ENCODE peak calls at places on chromosomes 11 and 22, in four cellular contexts. K is HCT116, O is K562, R is upper lobe of left lung. D is an unnamed sample.
A peak's percentile ranks its signal among the peaks of the same experiment; 100 is the strongest.

GRCh38 chr22:26981520-26981919 is 324.1 kb downstream of the MIAT start:
- ATAC-seq in K (no peak), O (no peak), R (no peak), D (peak; percentile 70)

GRCh38 chr22:22927888-22928665 is 40.5 kb downstream of the IGLL5 start:
- ATAC-seq in K (no peak), O (no peak), R (no peak), D (peak; percentile 22)

GRCh38 chr11:14242198-14242597 is 116.8 kb downstream of the RRAS2 start:
- ATAC-seq in K (no peak), O (no peak), R (no peak), D (no peak)

GRCh38 chr11:118295834-118296454 is 8.6 kb upstream of the CD3E start:
- ATAC-seq in K (peak; percentile 78), O (peak; percentile 77), R (no peak), D (no peak)

GRCh38 chr11:19437760-19438159 is 197.0 kb upstream of the E2F8 start:
- ATAC-seq in K (no peak), O (no peak), R (no peak), D (no peak)

GRCh38 chr11:57301711-57302423 is 22.9 kb downstream of the TNKS1BP1 start:
- ATAC-seq in K (no peak), O (no peak), R (no peak), D (no peak)

GRCh38 chr11:92843455-92843854 is 126.0 kb upstream of the MTNR1B start:
- ATAC-seq in K (no peak), O (no peak), R (no peak), D (no peak)

GRCh38 chr22:37103696-37104452 is 5.6 kb downstream of the TMPRSS6 start:
- ATAC-seq in K (no peak), O (no peak), R (no peak), D (no peak)

GRCh38 chr11:47981667-47982404 is 1.5 kb downstream of the PTPRJ start:
- ATAC-seq in K (no peak), O (no peak), R (no peak), D (no peak)

GRCh38 chr11:118264568-118265470 is 722 bp upstream of the MPZL2 start:
- ATAC-seq in K (no peak), O (no peak), R (no peak), D (no peak)

GRCh38 chr11:115653926-115654325 is 149.7 kb upstream of the CADM1 start:
- ATAC-seq in K (no peak), O (no peak), R (no peak), D (no peak)

GRCh38 chr11:68128682-68129327 is 7.6 kb upstream of the CHKA start:
- ATAC-seq in K (peak; percentile 7), O (peak; percentile 79), R (peak; percentile 35), D (peak; percentile 62)

GRCh38 chr11:73028621-73029020 is 113.5 kb downstream of the FCHSD2 start:
- ATAC-seq in K (no peak), O (no peak), R (no peak), D (no peak)

GRCh38 chr22:32389685-32390084 is 22.4 kb downstream of the RTCB start:
- ATAC-seq in K (peak; percentile 64), O (peak; percentile 61), R (no peak), D (no peak)

GRCh38 chr11:69280994-69281393 is 13.0 kb upstream of the MYEOV start:
- ATAC-seq in K (peak; percentile 91), O (no peak), R (peak; percentile 22), D (peak; percentile 37)

GRCh38 chr11:34416088-34416487 is 22.6 kb upstream of the CAT start:
- ATAC-seq in K (no peak), O (no peak), R (no peak), D (no peak)

GRCh38 chr22:20810645-20811044 is 36.7 kb downstream of the SERPIND1 start:
- ATAC-seq in K (no peak), O (no peak), R (no peak), D (no peak)
- H3K36me3 ChIP-seq in K (peaks cover 6% of the 10 kb centered on the region), O (peaks cover 77% of the 10 kb centered on the region), R (peaks cover 59% of the 10 kb centered on the region), D (peaks cover 99% of the 10 kb centered on the region)

GRCh38 chr11:1752907-1753425 is 2.6 kb upstream of the IFITM10 start:
- ATAC-seq in K (no peak), O (no peak), R (no peak), D (no peak)

GRCh38 chr11:1750840-1751520 is 585 bp upstream of the IFITM10 start:
- ATAC-seq in K (peak; percentile 13), O (peak; percentile 29), R (no peak), D (no peak)

GRCh38 chr11:1751999-1752906 is 1.9 kb upstream of the IFITM10 start:
- ATAC-seq in K (no peak), O (peak; percentile 38), R (no peak), D (no peak)

GRCh38 chr11:1750481-1750839 is at the start of gene IFITM10:
- ATAC-seq in K (peak; percentile 50), O (peak; percentile 53), R (peak; percentile 2), D (peak; percentile 14)

DNA sequence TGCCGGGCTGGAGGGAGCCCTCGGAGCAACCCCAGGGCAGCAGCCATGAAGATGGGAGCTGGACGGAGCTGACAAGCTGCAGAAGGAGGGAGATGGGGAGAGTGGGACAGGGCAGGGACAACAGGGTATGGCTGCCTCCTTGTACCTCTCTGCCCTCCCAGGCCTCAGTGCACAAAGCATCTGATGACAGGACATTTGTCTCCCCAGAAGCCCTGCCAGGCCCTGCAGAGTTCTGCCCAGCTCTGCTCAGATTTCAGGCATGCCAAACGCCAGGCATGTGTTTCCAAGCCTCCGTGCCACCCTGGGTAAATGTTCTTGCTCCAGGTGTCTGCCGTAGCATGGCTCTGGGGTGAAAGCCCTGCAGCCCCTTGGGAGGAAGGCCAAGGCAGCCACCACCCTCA is 1.1 kb upstream of the IFITM10 start:
- ATAC-seq in K (no peak), O (no peak), R (no peak), D (no peak)
- TF ChIP-seq POLR2AphosphoS5 in K (no peak), O (no peak), R (no peak), D (no peak)

GRCh38 chr11:61829806-61830205 is 1.7 kb downstream of the FADS2 start:
- ATAC-seq in K (no peak), O (no peak), R (no peak), D (no peak)

GRCh38 chr11:61828379-61828628 is 204 bp downstream of the FADS2 start:
- ATAC-seq in K (no peak), O (no peak), R (no peak), D (no peak)

GRCh38 chr11:61830318-61831105 is 2.4 kb downstream of the FADS2 start:
- ATAC-seq in K (no peak), O (no peak), R (no peak), D (no peak)

GRCh38 chr11:61827573-61828378 is at the start of gene FADS2:
- ATAC-seq in K (no peak), O (no peak), R (peak; percentile 87), D (peak; percentile 86)

GRCh38 chr11:61828629-61829407 is 718 bp downstream of the FADS2 start:
- ATAC-seq in K (no peak), O (no peak), R (peak; percentile 60), D (peak; percentile 20)
- TF ChIP-seq POLR2A in K (no peak), O (no peak), R (no peak), D (peak; percentile 10)

GRCh38 chr22:41650821-41651220 is 29.7 kb downstream of the XRCC6 start:
- ATAC-seq in K (no peak), O (no peak), R (no peak), D (no peak)

GRCh38 chr22:41656515-41656914 is 32.2 kb downstream of the SNU13 start:
- ATAC-seq in K (no peak), O (no peak), R (no peak), D (no peak)

GRCh38 chr22:41650229-41650628 is 29.1 kb downstream of the XRCC6 start:
- ATAC-seq in K (no peak), O (no peak), R (no peak), D (no peak)

GRCh38 chr22:41657709-41658108 is 31.0 kb downstream of the SNU13 start:
- ATAC-seq in K (no peak), O (no peak), R (no peak), D (no peak)

GRCh38 chr22:41654322-41654721 is 33.2 kb downstream of the XRCC6 start:
- ATAC-seq in K (no peak), O (no peak), R (no peak), D (no peak)
- H3K36me3 ChIP-seq in K (peaks cover 77% of the 10 kb centered on the region), O (peaks cover 83% of the 10 kb centered on the region), R (peaks cover 91% of the 10 kb centered on the region), D (peaks cover 100% of the 10 kb centered on the region)

D was measured in gastroesophageal sphincter.